ENCODE peak calls at places on chromosomes 12 and 14, in five cellular contexts. B is heart right ventricle, T is fibroblast of villous mesenchyme, H is HCT116, X is GM23338. Q is an unnamed sample.

GRCh38 chr14:68939893-68940613 is 39.0 kb downstream of the ACTN1 start:
- DNase-seq in B (peak), T (peak), H (no peak), X (peak), Q (peak)

GRCh38 chr14:87450193-87450592 is 542.8 kb downstream of the GALC start:
- DNase-seq in B (no peak), T (no peak), H (no peak), X (no peak), Q (no peak)

GRCh38 chr14:59463773-59464650 is 1.2 kb downstream of the GPR135 start:
- DNase-seq in B (no peak), T (peak), H (no peak), X (peak), Q (no peak)

GRCh38 chr14:60204843-60205774 is 39.9 kb upstream of the DHRS7 start:
- DNase-seq in B (no peak), T (no peak), H (no peak), X (peak), Q (no peak)

GRCh38 chr12:82359115-82359478 is 768 bp downstream of the METTL25 start:
- DNase-seq in B (no peak), T (peak), H (no peak), X (peak), Q (peak)

GRCh38 chr12:64900540-64900939 is 76.1 kb downstream of the TBC1D30 start:
- DNase-seq in B (no peak), T (peak), H (no peak), X (no peak), Q (peak)

GRCh38 chr12:124854637-124855184 is 9.0 kb downstream of the SCARB1 start:
- DNase-seq in B (no peak), T (no peak), H (no peak), X (no peak), Q (no peak)

GRCh38 chr12:57889541-57889989 is 43.0 kb upstream of the CTDSP2 start:
- DNase-seq in B (peak), T (peak), H (no peak), X (no peak), Q (peak)

GRCh38 chr12:33245459-33245858 is 194.2 kb downstream of the SYT10 start:
- DNase-seq in B (no peak), T (no peak), H (no peak), X (no peak), Q (no peak)

GRCh38 chr12:131527736-131528135 is 183.2 kb upstream of the SFSWAP start:
- DNase-seq in B (no peak), T (no peak), H (no peak), X (no peak), Q (no peak)

GRCh38 chr14:104797112-104798044 is 1.8 kb upstream of the AKT1 start:
- DNase-seq in B (peak), T (peak), H (no peak), X (peak), Q (no peak)

GRCh38 chr14:36659822-36660735 is 1.6 kb upstream of the PAX9 start:
- DNase-seq in B (no peak), T (no peak), H (no peak), X (peak), Q (no peak)

GRCh38 chr12:103881261-103881660 is 40.2 kb upstream of the NT5DC3 start:
- DNase-seq in B (no peak), T (no peak), H (no peak), X (no peak), Q (no peak)

GRCh38 chr12:102638777-102639176 is 158.4 kb upstream of the IGF1 start:
- DNase-seq in B (no peak), T (peak), H (no peak), X (no peak), Q (no peak)

GRCh38 chr14:44165286-44165685 is 341.8 kb downstream of the FSCB start:
- DNase-seq in B (no peak), T (peak), H (no peak), X (no peak), Q (no peak)

GRCh38 chr12:114668151-114668891 is 15.7 kb downstream of the TBX3 start:
- DNase-seq in B (peak), T (peak), H (peak), X (peak), Q (peak)

GRCh38 chr12:84919271-84919670 is 6.7 kb upstream of the SLC6A15 start:
- DNase-seq in B (no peak), T (no peak), H (no peak), X (no peak), Q (peak)

GRCh38 chr14:89207925-89208328 is 209.1 kb downstream of the FOXN3 start:
- DNase-seq in B (no peak), T (no peak), H (no peak), X (peak), Q (no peak)

GRCh38 chr12:113875681-113876080 is 90.4 kb downstream of the RBM19 start:
- DNase-seq in B (no peak), T (no peak), H (no peak), X (no peak), Q (no peak)

GRCh38 chr12:117092886-117093285 is 6.3 kb downstream of the TESC start:
- DNase-seq in B (no peak), T (no peak), H (no peak), X (no peak), Q (no peak)

GRCh38 chr12:38904932-38905479 is 385 bp downstream of the CPNE8 start:
- DNase-seq in B (peak), T (peak), H (peak), X (peak), Q (peak)

GRCh38 chr12:117607778-117608177 is 246.4 kb upstream of the NOS1 start:
- DNase-seq in B (no peak), T (no peak), H (no peak), X (no peak), Q (no peak)

GRCh38 chr12:31984806-31985591 is 25.8 kb downstream of the RESF1 start:
- DNase-seq in B (no peak), T (no peak), H (no peak), X (no peak), Q (no peak)

GRCh38 chr12:94202245-94203180 is 54.1 kb downstream of the PLXNC1 start:
- DNase-seq in B (no peak), T (no peak), H (no peak), X (no peak), Q (no peak)

GRCh38 chr14:51341338-51341737 is 101.3 kb downstream of the TMX1 start:
- DNase-seq in B (no peak), T (no peak), H (no peak), X (no peak), Q (no peak)

GRCh38 chr14:51335521-51335920 is 95.5 kb downstream of the TMX1 start:
- DNase-seq in B (peak), T (peak), H (no peak), X (no peak), Q (peak)

GRCh38 chr14:51333901-51334432 is 93.9 kb downstream of the TMX1 start:
- DNase-seq in B (no peak), T (no peak), H (no peak), X (no peak), Q (peak)

GRCh38 chr14:51336304-51336703 is 96.3 kb downstream of the TMX1 start:
- DNase-seq in B (no peak), T (no peak), H (no peak), X (no peak), Q (peak)

GRCh38 chr14:51337520-51337919 is 97.5 kb downstream of the TMX1 start:
- DNase-seq in B (no peak), T (no peak), H (no peak), X (no peak), Q (no peak)
- TF ChIP-seq CTCF in B (no peak), T (no peak), H (no peak), X (no peak), Q (no peak)

DNA sequence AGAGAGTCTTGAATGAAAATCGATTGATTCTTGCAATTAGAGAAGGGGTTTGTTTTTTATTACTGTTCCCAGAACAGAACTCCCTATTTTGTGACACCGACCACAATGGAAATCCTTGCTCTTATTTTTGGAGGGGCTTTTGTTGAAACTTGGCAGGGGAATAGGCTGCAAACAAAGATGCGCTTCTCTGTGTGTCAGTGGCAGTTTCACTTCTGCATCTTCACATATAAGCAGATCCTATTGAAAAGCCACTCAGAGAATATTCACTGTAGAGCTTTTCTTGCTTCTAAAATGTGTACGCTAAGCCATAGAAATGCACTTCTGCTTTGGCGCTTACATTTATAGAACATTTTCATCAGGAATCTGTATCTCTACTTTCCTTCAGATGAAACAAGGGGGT is 1822.4 kb upstream of the SEL1L start:
- DNase-seq in B (no peak), T (no peak), H (no peak), X (no peak), Q (no peak)
- H3K4me3 ChIP-seq in B (no peak), T (no peak), H (no peak), X (no peak), Q (no peak)

GRCh38 chr14:62687818-62688217 is 357.4 kb downstream of the KCNH5 start:
- DNase-seq in B (no peak), T (no peak), H (no peak), X (no peak), Q (no peak)

DNA sequence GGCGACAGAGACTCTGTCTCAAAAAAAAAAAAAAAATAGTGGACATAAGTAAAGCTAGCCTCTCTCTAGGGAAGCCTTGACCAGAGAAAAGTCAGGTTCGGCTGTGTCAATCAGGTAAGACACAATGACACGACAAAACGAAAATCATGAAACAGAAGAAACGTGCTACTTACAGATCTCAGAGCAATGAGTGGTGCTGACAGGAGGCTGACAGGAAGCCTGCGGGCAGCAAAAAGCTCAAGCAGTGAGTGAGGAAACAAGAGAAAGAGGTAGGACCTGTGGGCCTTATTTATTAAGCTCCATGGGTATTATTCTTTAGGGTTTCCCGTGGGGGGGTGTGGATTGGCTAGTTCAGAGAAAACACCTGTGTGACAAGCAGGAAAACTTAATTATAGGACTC is 363.1 kb downstream of the KCNH5 start:
- DNase-seq in B (no peak), T (no peak), H (no peak), X (no peak), Q (no peak)
- TF ChIP-seq CTCF in B (no peak), T (no peak), H (no peak), X (no peak), Q (no peak)

GRCh38 chr12:54378791-54379400 is 5.6 kb downstream of the ZNF385A start:
- DNase-seq in B (peak), T (no peak), H (no peak), X (peak), Q (no peak)

GRCh38 chr12:54377797-54378515 is 6.6 kb downstream of the ZNF385A start:
- DNase-seq in B (no peak), T (no peak), H (no peak), X (no peak), Q (no peak)

GRCh38 chr12:54375258-54375579 is 9.3 kb downstream of the ZNF385A start:
- DNase-seq in B (no peak), T (no peak), H (no peak), X (no peak), Q (no peak)

GRCh38 chr12:54374555-54375257 is 9.8 kb downstream of the ZNF385A start:
- DNase-seq in B (peak), T (no peak), H (no peak), X (no peak), Q (no peak)

GRCh38 chr12:54376596-54377468 is 7.7 kb downstream of the ZNF385A start:
- DNase-seq in B (no peak), T (peak), H (no peak), X (no peak), Q (peak)
- H3K4me3 ChIP-seq in B (no peak), T (no peak), H (no peak), X (no peak), Q (no peak)

DNA sequence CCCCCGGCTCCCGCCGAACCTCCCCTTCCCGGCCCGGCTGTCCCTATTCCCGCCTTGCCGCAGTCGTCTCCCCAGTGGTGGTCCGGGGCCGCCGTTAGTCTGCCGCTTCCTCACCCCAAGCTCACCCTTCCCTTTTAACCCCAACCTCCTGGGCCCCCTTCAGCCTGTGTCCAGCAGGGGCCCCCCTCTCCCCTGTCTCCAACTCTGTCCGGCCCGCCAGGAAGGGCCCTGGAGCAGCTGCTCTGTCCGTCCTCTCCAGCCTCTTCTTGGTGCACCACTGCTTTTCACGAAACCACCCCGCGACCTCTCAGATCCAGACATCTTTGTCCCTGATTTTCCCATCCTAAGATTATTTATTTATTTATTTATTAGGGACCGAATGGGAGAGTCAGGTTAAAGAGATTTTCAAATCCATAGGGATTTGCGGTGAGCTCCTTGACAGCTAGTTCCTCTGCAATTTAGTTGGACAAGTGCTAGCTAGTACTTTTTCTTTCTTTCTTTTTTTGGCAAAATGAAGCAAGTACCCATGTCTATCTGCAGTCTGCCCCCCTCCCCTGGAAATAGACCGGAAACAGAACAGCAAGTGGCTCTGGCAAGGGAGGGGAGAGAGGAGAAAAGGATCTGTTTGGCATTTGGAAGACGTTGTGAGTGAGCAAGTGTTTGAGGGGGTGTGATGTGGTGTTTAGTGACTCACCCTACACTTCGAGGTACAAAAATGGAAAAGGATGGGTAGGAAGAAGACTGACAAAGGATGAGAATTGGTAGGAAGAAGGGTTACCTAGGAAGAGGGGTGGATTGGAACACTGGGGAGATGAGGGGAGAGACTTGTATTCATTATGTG is 632 bp downstream of the UBR7 start:
- DNase-seq in B (peak), T (peak), H (no peak), X (peak), Q (peak)
- TF ChIP-seq CTCF in B (peak), T (peak), H (peak), X (peak), Q (peak)

GRCh38 chr12:27756670-27757069 is 23.4 kb upstream of the KLHL42 start:
- DNase-seq in B (no peak), T (no peak), H (no peak), X (no peak), Q (no peak)
- H3K4me3 ChIP-seq in B (no peak), T (no peak), H (no peak), X (no peak), Q (no peak)

DNA sequence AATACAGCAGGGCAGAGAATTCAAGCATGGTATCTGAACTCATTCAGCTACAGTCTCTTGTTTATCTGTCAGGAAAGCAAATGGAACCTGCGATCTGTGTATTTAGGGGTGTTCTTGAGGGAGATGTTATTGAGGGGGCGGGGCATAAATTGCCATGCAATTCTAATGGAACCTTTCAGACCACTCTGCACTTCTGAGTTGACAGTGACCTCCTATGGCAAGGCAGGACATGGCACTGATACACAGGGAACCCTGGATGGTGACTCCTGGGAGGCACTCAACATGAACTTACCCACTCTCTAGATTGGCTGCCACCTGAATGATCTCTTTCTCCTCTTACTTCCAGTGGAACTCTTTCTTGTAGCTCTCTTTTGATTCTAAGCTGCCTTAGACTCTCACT is 787.3 kb downstream of the VRK1 start:
- DNase-seq in B (no peak), T (no peak), H (peak), X (peak), Q (no peak)
- TF ChIP-seq CTCF in B (no peak), T (no peak), H (peak), X (peak), Q (no peak)

DNA sequence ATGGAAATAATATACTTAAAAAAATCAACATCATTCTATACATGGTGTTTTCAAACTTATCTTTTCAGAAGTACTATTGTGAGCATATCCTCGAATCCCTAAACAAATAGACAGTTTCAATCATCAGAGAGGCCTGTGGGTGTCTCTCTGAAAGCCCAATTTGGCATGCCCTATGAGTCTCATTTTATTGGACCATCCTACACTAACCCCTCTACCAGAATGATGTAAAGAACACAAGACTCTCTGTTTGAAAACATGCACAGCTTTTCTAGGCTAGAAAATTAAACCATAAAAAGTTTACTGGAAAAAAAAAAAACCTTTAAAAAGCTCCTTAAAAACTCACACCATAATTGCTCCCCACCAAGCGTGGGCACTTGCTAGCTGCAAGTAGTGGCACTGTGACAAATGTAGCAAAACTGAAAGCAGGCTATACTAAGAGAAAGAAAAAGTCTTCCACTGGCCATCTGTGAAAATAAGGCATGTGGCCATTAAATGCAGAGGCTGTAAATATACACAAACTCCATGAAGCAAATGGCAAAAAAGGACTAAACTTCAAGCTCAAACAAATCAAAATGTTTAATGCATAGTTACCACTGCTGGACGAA is 394.2 kb downstream of the SOX5 start:
- DNase-seq in B (no peak), T (no peak), H (no peak), X (no peak), Q (no peak)
- H3K4me3 ChIP-seq in B (no peak), T (no peak), H (no peak), X (no peak), Q (no peak)